ENCODE peak calls at places on chromosomes 6 and 20, in four cellular contexts. S is NCI-H748 treated with DMSO at 0.1 percent for 48 hours, R is HS-5, Z is KG1. K is an unnamed sample.

GRCh38 chr6:38567436-38567835 is 72.3 kb downstream of the BTBD9 start:
- DNase-seq in S (peak), R (peak), Z (no peak), K (peak)

GRCh38 chr6:169008641-169009040 is 245.0 kb downstream of the THBS2 start:
- DNase-seq in S (peak), R (no peak), Z (no peak), K (no peak)

GRCh38 chr6:39956951-39957350 is 22.7 kb upstream of the MOCS1 start:
- DNase-seq in S (no peak), R (no peak), Z (no peak), K (peak)

GRCh38 chr20:2242678-2243077 is 53.1 kb upstream of the TGM3 start:
- DNase-seq in S (no peak), R (no peak), Z (no peak), K (no peak)

GRCh38 chr6:87869064-87869685 is 167.1 kb upstream of the AKIRIN2 start:
- DNase-seq in S (no peak), R (no peak), Z (no peak), K (no peak)

GRCh38 chr20:48120120-48120519 is 334.8 kb upstream of the SULF2 start:
- DNase-seq in S (no peak), R (no peak), Z (no peak), K (no peak)

GRCh38 chr6:43758617-43759050 is 11.4 kb upstream of the VEGFA start:
- DNase-seq in S (peak), R (no peak), Z (no peak), K (no peak)

GRCh38 chr6:54053893-54054391 is 57.3 kb upstream of the MLIP start:
- DNase-seq in S (no peak), R (peak), Z (no peak), K (peak)

GRCh38 chr6:98094696-98095095 is 739.7 kb upstream of the POU3F2 start:
- DNase-seq in S (no peak), R (no peak), Z (no peak), K (no peak)

GRCh38 chr6:21887301-21888185 is 294.0 kb downstream of the SOX4 start:
- DNase-seq in S (peak), R (no peak), Z (no peak), K (no peak)

GRCh38 chr6:2862712-2863174 is 21.1 kb upstream of the SERPINB1 start:
- DNase-seq in S (no peak), R (no peak), Z (no peak), K (no peak)

GRCh38 chr6:134416501-134417154 is 98.7 kb upstream of the SGK1 start:
- DNase-seq in S (no peak), R (peak), Z (no peak), K (no peak)

GRCh38 chr6:24283043-24283985 is 74.5 kb downstream of the DCDC2 start:
- DNase-seq in S (peak), R (peak), Z (peak), K (peak)

GRCh38 chr6:47106721-47107197 is 64.6 kb upstream of the ADGRF1 start:
- DNase-seq in S (no peak), R (no peak), Z (no peak), K (peak)

GRCh38 chr6:503610-504362 is 112.2 kb downstream of the IRF4 start:
- DNase-seq in S (no peak), R (no peak), Z (no peak), K (no peak)

GRCh38 chr6:95387845-95388244 is 189.5 kb upstream of the MANEA start:
- DNase-seq in S (no peak), R (no peak), Z (no peak), K (no peak)

GRCh38 chr6:46502486-46503119 is 11.4 kb upstream of the RCAN2 start:
- DNase-seq in S (no peak), R (no peak), Z (no peak), K (no peak)